ENCODE peak calls at places on chromosomes 12 and 14, in six cellular contexts. One of them, this sample, is unnamed.

GRCh38 chr12:131103614-131104463 is 150.1 kb downstream of the ADGRD1 start:
- DNase-seq in stimulated activated effector memory CD8-positive, alpha-beta T cell treated with anti-CD3 and anti-CD28 coated beads, Interleukin-12 subunit alpha, Interleukin-12 subunit beta, amount 100 ng/mL, for 72 hours: no peak
- DNase-seq in iris pigment epithelial cell: no peak
- DNase-seq in putamen: no peak
- DNase-seq in neural crest cell: no peak
- DNase-seq in NB4: no peak
- DNase-seq in this sample: no peak

GRCh38 chr12:55955800-55956508 is 9.9 kb downstream of the PMEL start:
- DNase-seq in neural crest cell: no peak
- DNase-seq in iris pigment epithelial cell: peak
- DNase-seq in stimulated activated effector memory CD8-positive, alpha-beta T cell treated with anti-CD3 and anti-CD28 coated beads, Interleukin-12 subunit alpha, Interleukin-12 subunit beta, amount 100 ng/mL, for 72 hours: no peak
- DNase-seq in NB4: peak
- DNase-seq in putamen: no peak
- DNase-seq in this sample: peak

GRCh38 chr12:123533672-123534643 is at the start of gene RILPL1:
- DNase-seq in iris pigment epithelial cell: peak
- DNase-seq in stimulated activated effector memory CD8-positive, alpha-beta T cell treated with anti-CD3 and anti-CD28 coated beads, Interleukin-12 subunit alpha, Interleukin-12 subunit beta, amount 100 ng/mL, for 72 hours: peak
- DNase-seq in neural crest cell: peak
- DNase-seq in NB4: peak
- DNase-seq in putamen: peak
- DNase-seq in this sample: peak

GRCh38 chr14:54488646-54489317 is at the start of gene GMFB:
- DNase-seq in stimulated activated effector memory CD8-positive, alpha-beta T cell treated with anti-CD3 and anti-CD28 coated beads, Interleukin-12 subunit alpha, Interleukin-12 subunit beta, amount 100 ng/mL, for 72 hours: peak
- DNase-seq in NB4: peak
- DNase-seq in putamen: peak
- DNase-seq in iris pigment epithelial cell: peak
- DNase-seq in neural crest cell: peak
- DNase-seq in this sample: peak

GRCh38 chr14:23864252-23864651 is 89.3 kb upstream of the DHRS4 start:
- DNase-seq in putamen: no peak
- DNase-seq in iris pigment epithelial cell: no peak
- DNase-seq in NB4: peak
- DNase-seq in stimulated activated effector memory CD8-positive, alpha-beta T cell treated with anti-CD3 and anti-CD28 coated beads, Interleukin-12 subunit alpha, Interleukin-12 subunit beta, amount 100 ng/mL, for 72 hours: no peak
- DNase-seq in neural crest cell: no peak
- DNase-seq in this sample: no peak

GRCh38 chr14:57822081-57822480 is 43.8 kb downstream of the SLC35F4 start:
- DNase-seq in NB4: no peak
- DNase-seq in stimulated activated effector memory CD8-positive, alpha-beta T cell treated with anti-CD3 and anti-CD28 coated beads, Interleukin-12 subunit alpha, Interleukin-12 subunit beta, amount 100 ng/mL, for 72 hours: no peak
- DNase-seq in putamen: no peak
- DNase-seq in iris pigment epithelial cell: no peak
- DNase-seq in neural crest cell: no peak
- DNase-seq in this sample: no peak

GRCh38 chr12:133165776-133166175 is 15.5 kb upstream of the ZNF268 start:
- DNase-seq in iris pigment epithelial cell: peak
- DNase-seq in stimulated activated effector memory CD8-positive, alpha-beta T cell treated with anti-CD3 and anti-CD28 coated beads, Interleukin-12 subunit alpha, Interleukin-12 subunit beta, amount 100 ng/mL, for 72 hours: no peak
- DNase-seq in neural crest cell: no peak
- DNase-seq in putamen: no peak
- DNase-seq in NB4: no peak
- DNase-seq in this sample: no peak

GRCh38 chr12:89919241-89919906 is 210.7 kb upstream of the ATP2B1 start:
- DNase-seq in NB4: no peak
- DNase-seq in neural crest cell: no peak
- DNase-seq in stimulated activated effector memory CD8-positive, alpha-beta T cell treated with anti-CD3 and anti-CD28 coated beads, Interleukin-12 subunit alpha, Interleukin-12 subunit beta, amount 100 ng/mL, for 72 hours: no peak
- DNase-seq in putamen: no peak
- DNase-seq in iris pigment epithelial cell: no peak
- DNase-seq in this sample: no peak

GRCh38 chr14:75519826-75520692 is 2.2 kb upstream of the BATF start:
- DNase-seq in neural crest cell: no peak
- DNase-seq in iris pigment epithelial cell: peak
- DNase-seq in putamen: no peak
- DNase-seq in stimulated activated effector memory CD8-positive, alpha-beta T cell treated with anti-CD3 and anti-CD28 coated beads, Interleukin-12 subunit alpha, Interleukin-12 subunit beta, amount 100 ng/mL, for 72 hours: peak
- DNase-seq in NB4: no peak
- DNase-seq in this sample: no peak

GRCh38 chr12:66453837-66454236 is 151.5 kb downstream of the HELB start:
- DNase-seq in neural crest cell: no peak
- DNase-seq in iris pigment epithelial cell: peak
- DNase-seq in NB4: peak
- DNase-seq in stimulated activated effector memory CD8-positive, alpha-beta T cell treated with anti-CD3 and anti-CD28 coated beads, Interleukin-12 subunit alpha, Interleukin-12 subunit beta, amount 100 ng/mL, for 72 hours: no peak
- DNase-seq in putamen: no peak
- DNase-seq in this sample: no peak

GRCh38 chr14:27077181-27077738 is 479.4 kb upstream of the NOVA1 start:
- DNase-seq in stimulated activated effector memory CD8-positive, alpha-beta T cell treated with anti-CD3 and anti-CD28 coated beads, Interleukin-12 subunit alpha, Interleukin-12 subunit beta, amount 100 ng/mL, for 72 hours: no peak
- DNase-seq in NB4: no peak
- DNase-seq in iris pigment epithelial cell: no peak
- DNase-seq in neural crest cell: no peak
- DNase-seq in putamen: no peak
- DNase-seq in this sample: no peak

GRCh38 chr14:91493169-91493568 is 16.9 kb downstream of the PPP4R3A start:
- DNase-seq in neural crest cell: no peak
- DNase-seq in stimulated activated effector memory CD8-positive, alpha-beta T cell treated with anti-CD3 and anti-CD28 coated beads, Interleukin-12 subunit alpha, Interleukin-12 subunit beta, amount 100 ng/mL, for 72 hours: no peak
- DNase-seq in NB4: peak
- DNase-seq in iris pigment epithelial cell: peak
- DNase-seq in putamen: no peak
- DNase-seq in this sample: no peak

GRCh38 chr12:124510301-124510970 is 57.0 kb downstream of the NCOR2 start:
- DNase-seq in stimulated activated effector memory CD8-positive, alpha-beta T cell treated with anti-CD3 and anti-CD28 coated beads, Interleukin-12 subunit alpha, Interleukin-12 subunit beta, amount 100 ng/mL, for 72 hours: no peak
- DNase-seq in iris pigment epithelial cell: no peak
- DNase-seq in NB4: peak
- DNase-seq in neural crest cell: no peak
- DNase-seq in putamen: peak
- DNase-seq in this sample: peak

GRCh38 chr12:18222699-18223098 is 38.6 kb upstream of the PIK3C2G start:
- DNase-seq in stimulated activated effector memory CD8-positive, alpha-beta T cell treated with anti-CD3 and anti-CD28 coated beads, Interleukin-12 subunit alpha, Interleukin-12 subunit beta, amount 100 ng/mL, for 72 hours: no peak
- DNase-seq in putamen: no peak
- DNase-seq in neural crest cell: no peak
- DNase-seq in NB4: no peak
- DNase-seq in iris pigment epithelial cell: no peak
- DNase-seq in this sample: no peak

GRCh38 chr12:97112161-97112560 is 205.1 kb downstream of the NEDD1 start:
- DNase-seq in NB4: no peak
- DNase-seq in neural crest cell: no peak
- DNase-seq in stimulated activated effector memory CD8-positive, alpha-beta T cell treated with anti-CD3 and anti-CD28 coated beads, Interleukin-12 subunit alpha, Interleukin-12 subunit beta, amount 100 ng/mL, for 72 hours: no peak
- DNase-seq in iris pigment epithelial cell: no peak
- DNase-seq in putamen: no peak
- DNase-seq in this sample: no peak

GRCh38 chr14:59046746-59047145 is 141.7 kb upstream of the DAAM1 start:
- DNase-seq in NB4: no peak
- DNase-seq in putamen: no peak
- DNase-seq in neural crest cell: no peak
- DNase-seq in stimulated activated effector memory CD8-positive, alpha-beta T cell treated with anti-CD3 and anti-CD28 coated beads, Interleukin-12 subunit alpha, Interleukin-12 subunit beta, amount 100 ng/mL, for 72 hours: no peak
- DNase-seq in iris pigment epithelial cell: peak
- DNase-seq in this sample: no peak

GRCh38 chr14:102028733-102029132 is 58.1 kb downstream of the HSP90AA1 start:
- DNase-seq in NB4: no peak
- DNase-seq in putamen: no peak
- DNase-seq in neural crest cell: no peak
- DNase-seq in stimulated activated effector memory CD8-positive, alpha-beta T cell treated with anti-CD3 and anti-CD28 coated beads, Interleukin-12 subunit alpha, Interleukin-12 subunit beta, amount 100 ng/mL, for 72 hours: no peak
- DNase-seq in iris pigment epithelial cell: peak
- DNase-seq in this sample: no peak

GRCh38 chr12:13254311-13254710 is 57.8 kb downstream of the EMP1 start:
- DNase-seq in NB4: no peak
- DNase-seq in iris pigment epithelial cell: no peak
- DNase-seq in stimulated activated effector memory CD8-positive, alpha-beta T cell treated with anti-CD3 and anti-CD28 coated beads, Interleukin-12 subunit alpha, Interleukin-12 subunit beta, amount 100 ng/mL, for 72 hours: no peak
- DNase-seq in putamen: no peak
- DNase-seq in neural crest cell: no peak
- DNase-seq in this sample: no peak

GRCh38 chr12:106267535-106267934 is 19.7 kb upstream of the CKAP4 start:
- DNase-seq in putamen: no peak
- DNase-seq in iris pigment epithelial cell: no peak
- DNase-seq in stimulated activated effector memory CD8-positive, alpha-beta T cell treated with anti-CD3 and anti-CD28 coated beads, Interleukin-12 subunit alpha, Interleukin-12 subunit beta, amount 100 ng/mL, for 72 hours: no peak
- DNase-seq in NB4: no peak
- DNase-seq in neural crest cell: no peak
- DNase-seq in this sample: no peak

GRCh38 chr12:119302334-119303132 is 32.0 kb upstream of the CCDC60 start:
- DNase-seq in stimulated activated effector memory CD8-positive, alpha-beta T cell treated with anti-CD3 and anti-CD28 coated beads, Interleukin-12 subunit alpha, Interleukin-12 subunit beta, amount 100 ng/mL, for 72 hours: no peak
- DNase-seq in NB4: no peak
- DNase-seq in neural crest cell: no peak
- DNase-seq in putamen: peak
- DNase-seq in iris pigment epithelial cell: no peak
- DNase-seq in this sample: no peak

GRCh38 chr12:28089363-28089762 is 100.9 kb upstream of the CCDC91 start:
- DNase-seq in stimulated activated effector memory CD8-positive, alpha-beta T cell treated with anti-CD3 and anti-CD28 coated beads, Interleukin-12 subunit alpha, Interleukin-12 subunit beta, amount 100 ng/mL, for 72 hours: no peak
- DNase-seq in neural crest cell: no peak
- DNase-seq in iris pigment epithelial cell: peak
- DNase-seq in NB4: peak
- DNase-seq in putamen: no peak
- DNase-seq in this sample: no peak

GRCh38 chr12:45663452-45663851 is 66.1 kb upstream of the ARID2 start:
- DNase-seq in NB4: no peak
- DNase-seq in stimulated activated effector memory CD8-positive, alpha-beta T cell treated with anti-CD3 and anti-CD28 coated beads, Interleukin-12 subunit alpha, Interleukin-12 subunit beta, amount 100 ng/mL, for 72 hours: no peak
- DNase-seq in putamen: no peak
- DNase-seq in neural crest cell: no peak
- DNase-seq in iris pigment epithelial cell: no peak
- DNase-seq in this sample: no peak

GRCh38 chr12:109875572-109876131 is 4.7 kb downstream of the GLTP start:
- DNase-seq in iris pigment epithelial cell: no peak
- DNase-seq in putamen: no peak
- DNase-seq in stimulated activated effector memory CD8-positive, alpha-beta T cell treated with anti-CD3 and anti-CD28 coated beads, Interleukin-12 subunit alpha, Interleukin-12 subunit beta, amount 100 ng/mL, for 72 hours: no peak
- DNase-seq in NB4: no peak
- DNase-seq in neural crest cell: no peak
- DNase-seq in this sample: no peak

GRCh38 chr14:31566456-31566855 is 5.3 kb downstream of the NUBPL start:
- DNase-seq in putamen: no peak
- DNase-seq in stimulated activated effector memory CD8-positive, alpha-beta T cell treated with anti-CD3 and anti-CD28 coated beads, Interleukin-12 subunit alpha, Interleukin-12 subunit beta, amount 100 ng/mL, for 72 hours: no peak
- DNase-seq in neural crest cell: no peak
- DNase-seq in iris pigment epithelial cell: no peak
- DNase-seq in NB4: no peak
- DNase-seq in this sample: no peak

GRCh38 chr12:31201382-31201781 is 124.6 kb downstream of the SINHCAF start:
- DNase-seq in NB4: no peak
- DNase-seq in stimulated activated effector memory CD8-positive, alpha-beta T cell treated with anti-CD3 and anti-CD28 coated beads, Interleukin-12 subunit alpha, Interleukin-12 subunit beta, amount 100 ng/mL, for 72 hours: no peak
- DNase-seq in putamen: no peak
- DNase-seq in neural crest cell: no peak
- DNase-seq in iris pigment epithelial cell: no peak
- DNase-seq in this sample: no peak